ENCODE peak calls at places on chromosomes 4 and X, in five cellular contexts. V is adipocyte, D is fibroblast of lung, R is left lung, Q is mammary epithelial cell. I is an unnamed sample. For H3K27me3, the result is how much of the 10 kb centered on the place peaks cover.

GRCh38 chrX:40863671-40864070 is 128.3 kb upstream of the MED14 start:
- DNase-seq in V (no peak), D (no peak), R (no peak), Q (no peak), I (no peak)

GRCh38 chr4:173182403-173182802 is 13.8 kb downstream of the GALNT7 start:
- DNase-seq in V (peak), D (peak), R (no peak), Q (peak), I (peak)

GRCh38 chr4:134145369-134145768 is 56.2 kb downstream of the PABPC4L start:
- DNase-seq in V (no peak), D (no peak), R (no peak), Q (no peak), I (no peak)

GRCh38 chr4:151199496-151200190 is 77.3 kb upstream of the PRSS48 start:
- DNase-seq in V (no peak), D (no peak), R (no peak), Q (no peak), I (no peak)

GRCh38 chr4:51909236-51909703 is 66.3 kb downstream of the DCUN1D4 start:
- DNase-seq in V (no peak), D (no peak), R (no peak), Q (no peak), I (no peak)

GRCh38 chr4:60589425-60589824 is 610.7 kb upstream of the ADGRL3 start:
- DNase-seq in V (no peak), D (no peak), R (no peak), Q (no peak), I (no peak)

GRCh38 chr4:47641755-47642154 is 156.7 kb downstream of the ATP10D start:
- DNase-seq in V (no peak), D (no peak), R (no peak), Q (no peak), I (no peak)

GRCh38 chr4:163494360-163495241 is at the start of gene TMA16:
- DNase-seq in V (peak), D (peak), R (peak), Q (peak), I (peak)

GRCh38 chr4:54493862-54494261 is 163.9 kb upstream of the KIT start:
- DNase-seq in V (no peak), D (no peak), R (no peak), Q (no peak), I (no peak)

GRCh38 chr4:68773699-68774098 is 42.1 kb upstream of the UGT2B10 start:
- DNase-seq in V (no peak), D (no peak), R (no peak), Q (no peak), I (no peak)

GRCh38 chr4:62457356-62457755 is 1257.2 kb downstream of the ADGRL3 start:
- DNase-seq in V (no peak), D (no peak), R (no peak), Q (peak), I (no peak)

GRCh38 chr4:182969651-182970279 is 52.6 kb upstream of the DCTD start:
- DNase-seq in V (no peak), D (no peak), R (no peak), Q (no peak), I (no peak)

GRCh38 chr4:7785017-7785416 is 154.6 kb downstream of the AFAP1 start:
- DNase-seq in V (no peak), D (no peak), R (no peak), Q (no peak), I (peak)

GRCh38 chr4:100170986-100171385 is 19.3 kb downstream of the DDIT4L start:
- DNase-seq in V (no peak), D (no peak), R (no peak), Q (no peak), I (no peak)

DNA sequence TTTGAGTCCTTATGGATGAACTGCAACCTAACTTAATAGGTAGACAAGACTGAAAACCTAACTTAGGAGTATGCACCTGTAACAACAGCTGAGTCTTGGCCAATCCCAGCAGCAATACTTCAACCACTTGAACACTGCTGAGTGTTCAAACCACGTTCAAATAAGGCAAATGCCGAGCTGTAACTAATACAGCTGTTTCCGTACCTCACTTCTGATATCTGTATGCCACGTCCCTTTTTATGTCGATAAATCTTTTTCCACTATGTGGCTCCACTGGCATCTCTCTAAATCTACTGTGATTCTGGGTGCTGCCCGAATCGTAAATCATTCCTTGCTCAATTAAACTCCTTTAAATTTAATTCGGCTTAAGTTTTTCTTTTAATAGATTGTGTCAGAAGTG is 459.7 kb downstream of the INPP4B start:
- DNase-seq in V (no peak), D (no peak), R (no peak), Q (no peak), I (no peak)
- H3K4me3 ChIP-seq in V (no peak), D (no peak), R (no peak), Q (no peak), I (no peak)

DNA sequence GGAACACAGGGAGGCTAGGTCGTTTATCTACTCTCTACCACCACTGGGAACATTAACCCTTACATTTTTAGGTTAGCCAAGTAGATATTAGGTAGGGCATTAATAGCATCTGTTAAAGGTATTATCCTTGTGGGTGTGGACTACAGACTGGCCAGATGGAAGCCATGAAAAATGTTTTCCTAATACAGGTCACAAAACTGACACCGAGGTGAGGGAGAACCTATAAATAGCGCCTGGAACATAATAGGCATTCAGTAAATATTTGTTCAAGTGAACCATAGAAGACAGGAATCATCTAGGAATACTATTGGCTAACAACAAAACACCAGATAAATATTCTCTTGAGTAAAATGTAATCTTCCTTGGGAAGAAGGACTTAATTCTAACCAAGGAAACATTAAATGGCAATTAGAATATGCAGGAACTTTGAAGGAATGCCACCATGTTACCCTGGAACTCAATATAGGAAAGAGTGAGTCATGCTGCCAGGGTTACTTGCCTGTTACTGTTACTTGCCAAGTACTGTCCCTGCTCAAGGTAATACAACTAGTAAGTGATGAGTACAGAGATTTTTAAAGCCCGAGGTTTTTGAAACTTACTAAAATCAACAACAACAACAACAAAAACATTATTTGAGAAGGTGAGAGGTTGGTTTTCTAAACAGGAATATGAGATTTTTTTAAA is 79.0 kb downstream of the SOX3 start:
- DNase-seq in V (no peak), D (no peak), R (no peak), Q (no peak), I (no peak)
- H3K27me3 ChIP-seq in V (under half), D (under half), R (under half), Q (under half), I (under half)

GRCh38 chr4:168654206-168655174 is 157.6 kb downstream of the PALLD start:
- DNase-seq in V (no peak), D (no peak), R (no peak), Q (peak), I (no peak)
- H3K4me3 ChIP-seq in V (no peak), D (no peak), R (no peak), Q (peak), I (no peak)

DNA sequence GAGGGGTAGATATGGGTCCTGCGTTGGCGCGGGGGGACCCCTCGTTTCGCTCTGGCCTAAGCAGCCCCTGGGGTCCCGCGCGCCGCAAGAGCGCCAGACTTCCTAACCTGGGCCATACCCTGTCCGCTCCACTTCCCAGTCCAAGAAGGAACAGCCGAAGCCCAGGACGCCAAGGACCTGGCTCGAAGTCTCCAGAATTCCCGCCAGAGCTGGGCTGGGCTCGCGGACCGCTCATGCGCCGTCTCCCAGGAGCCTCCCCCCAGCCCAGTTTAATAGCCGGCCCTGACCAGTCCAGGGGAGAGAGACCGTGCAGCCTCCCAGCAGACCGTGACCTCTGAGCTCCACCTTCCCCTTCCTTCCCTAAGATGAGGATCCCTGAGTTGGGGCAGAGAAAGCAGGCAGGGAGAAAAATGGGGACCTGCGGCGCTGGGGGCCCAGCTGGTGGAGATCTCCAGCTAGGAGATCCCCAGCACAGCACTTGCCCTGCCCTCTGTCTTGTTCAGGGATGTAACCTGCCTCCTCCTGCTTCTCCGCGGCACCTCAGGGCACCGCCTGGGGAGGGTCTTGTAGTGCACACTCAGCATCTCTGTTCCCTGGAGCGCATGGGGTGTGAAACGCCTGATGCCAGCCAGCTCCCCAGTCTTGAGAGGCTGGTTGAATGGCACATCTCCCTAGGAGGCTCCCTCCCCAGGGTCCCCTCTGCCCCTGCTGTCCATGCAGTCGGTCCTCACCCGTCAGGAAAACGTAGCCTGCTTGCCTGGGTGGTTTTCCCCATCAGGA is 1.2 kb upstream of the LETM1 start:
- DNase-seq in V (peak), D (no peak), R (no peak), Q (peak), I (no peak)
- H3K27me3 ChIP-seq in V (under half), D (under half), R (under half), Q (under half), I (under half)

I was measured in BJ.